ENCODE peak calls at places on chromosomes 2 and 18, in eight cellular contexts. One of them, this sample, is unnamed.
A peak's percentile ranks its signal among the peaks of the same experiment; 100 is the strongest.

GRCh38 chr18:63505566-63506335 is 29.0 kb downstream of the SERPINB5 start:
- DNase-seq in T47D: no peak
- DNase-seq in GM04503: no peak
- DNase-seq in astrocyte of the spinal cord: no peak
- DNase-seq in NCI-H2081: no peak
- DNase-seq in activated T-helper 1 cell treated with Interleukin-2 at 50 U/mL for 16 hours: no peak
- DNase-seq in mesothelial cell of epicardium: no peak
- DNase-seq in CD8-positive, alpha-beta memory T cell: no peak
- DNase-seq in this sample: no peak

GRCh38 chr2:176176233-176176632 is 12.2 kb upstream of the HOXD1 start:
- DNase-seq in T47D: no peak
- DNase-seq in GM04503: no peak
- DNase-seq in astrocyte of the spinal cord: no peak
- DNase-seq in NCI-H2081: no peak
- DNase-seq in activated T-helper 1 cell treated with Interleukin-2 at 50 U/mL for 16 hours: no peak
- DNase-seq in mesothelial cell of epicardium: no peak
- DNase-seq in CD8-positive, alpha-beta memory T cell: no peak
- DNase-seq in this sample: no peak

GRCh38 chr2:6932833-6933232 is 15.6 kb downstream of the RNF144A start:
- DNase-seq in T47D: no peak
- DNase-seq in GM04503: no peak
- DNase-seq in astrocyte of the spinal cord: no peak
- DNase-seq in NCI-H2081: no peak
- DNase-seq in activated T-helper 1 cell treated with Interleukin-2 at 50 U/mL for 16 hours: no peak
- DNase-seq in mesothelial cell of epicardium: no peak
- DNase-seq in CD8-positive, alpha-beta memory T cell: no peak
- DNase-seq in this sample: no peak

GRCh38 chr2:159922563-159922962 is 124.6 kb upstream of the CD302 start:
- DNase-seq in T47D: no peak
- DNase-seq in GM04503: peak; percentile 4
- DNase-seq in astrocyte of the spinal cord: no peak
- DNase-seq in NCI-H2081: no peak
- DNase-seq in activated T-helper 1 cell treated with Interleukin-2 at 50 U/mL for 16 hours: no peak
- DNase-seq in mesothelial cell of epicardium: no peak
- DNase-seq in CD8-positive, alpha-beta memory T cell: no peak
- DNase-seq in this sample: no peak

GRCh38 chr2:130875935-130876334 is 39.2 kb downstream of the ARHGEF4 start:
- DNase-seq in T47D: no peak
- DNase-seq in GM04503: no peak
- DNase-seq in astrocyte of the spinal cord: no peak
- DNase-seq in NCI-H2081: no peak
- DNase-seq in activated T-helper 1 cell treated with Interleukin-2 at 50 U/mL for 16 hours: no peak
- DNase-seq in mesothelial cell of epicardium: no peak
- DNase-seq in CD8-positive, alpha-beta memory T cell: no peak
- DNase-seq in this sample: no peak

GRCh38 chr18:72866901-72867701 is 686 bp downstream of the NETO1 start:
- DNase-seq in T47D: no peak
- DNase-seq in GM04503: no peak
- DNase-seq in astrocyte of the spinal cord: peak; percentile 49
- DNase-seq in NCI-H2081: peak; percentile 67
- DNase-seq in activated T-helper 1 cell treated with Interleukin-2 at 50 U/mL for 16 hours: no peak
- DNase-seq in mesothelial cell of epicardium: no peak
- DNase-seq in CD8-positive, alpha-beta memory T cell: no peak
- DNase-seq in this sample: peak; percentile 46

GRCh38 chr2:183579686-183580085 is 455.4 kb downstream of the NUP35 start:
- DNase-seq in T47D: no peak
- DNase-seq in GM04503: no peak
- DNase-seq in astrocyte of the spinal cord: no peak
- DNase-seq in NCI-H2081: no peak
- DNase-seq in activated T-helper 1 cell treated with Interleukin-2 at 50 U/mL for 16 hours: no peak
- DNase-seq in mesothelial cell of epicardium: no peak
- DNase-seq in CD8-positive, alpha-beta memory T cell: no peak
- DNase-seq in this sample: no peak

GRCh38 chr2:210072922-210073509 is 70.6 kb downstream of the RPE start:
- DNase-seq in T47D: no peak
- DNase-seq in GM04503: peak; percentile 10
- DNase-seq in astrocyte of the spinal cord: peak; percentile 74
- DNase-seq in NCI-H2081: peak; percentile 37
- DNase-seq in activated T-helper 1 cell treated with Interleukin-2 at 50 U/mL for 16 hours: no peak
- DNase-seq in mesothelial cell of epicardium: no peak
- DNase-seq in CD8-positive, alpha-beta memory T cell: no peak
- DNase-seq in this sample: no peak

GRCh38 chr2:73640537-73640936 is 1.7 kb downstream of the NAT8 start:
- DNase-seq in T47D: peak; percentile 35
- DNase-seq in GM04503: peak; percentile 9
- DNase-seq in astrocyte of the spinal cord: no peak
- DNase-seq in NCI-H2081: no peak
- DNase-seq in activated T-helper 1 cell treated with Interleukin-2 at 50 U/mL for 16 hours: no peak
- DNase-seq in mesothelial cell of epicardium: no peak
- DNase-seq in CD8-positive, alpha-beta memory T cell: no peak
- DNase-seq in this sample: no peak

GRCh38 chr2:16216555-16216938 is 276.2 kb downstream of the MYCN start:
- DNase-seq in T47D: no peak
- DNase-seq in GM04503: no peak
- DNase-seq in astrocyte of the spinal cord: no peak
- DNase-seq in NCI-H2081: no peak
- DNase-seq in activated T-helper 1 cell treated with Interleukin-2 at 50 U/mL for 16 hours: no peak
- DNase-seq in mesothelial cell of epicardium: no peak
- DNase-seq in CD8-positive, alpha-beta memory T cell: no peak
- DNase-seq in this sample: no peak

GRCh38 chr2:80058562-80058961 is 246.0 kb downstream of the LRRTM1 start:
- DNase-seq in T47D: no peak
- DNase-seq in GM04503: no peak
- DNase-seq in astrocyte of the spinal cord: no peak
- DNase-seq in NCI-H2081: no peak
- DNase-seq in activated T-helper 1 cell treated with Interleukin-2 at 50 U/mL for 16 hours: no peak
- DNase-seq in mesothelial cell of epicardium: no peak
- DNase-seq in CD8-positive, alpha-beta memory T cell: no peak
- DNase-seq in this sample: no peak

GRCh38 chr2:142874293-142874814 is 3.1 kb upstream of the KYNU start:
- DNase-seq in T47D: no peak
- DNase-seq in GM04503: peak; percentile 69
- DNase-seq in astrocyte of the spinal cord: peak; percentile 85
- DNase-seq in NCI-H2081: no peak
- DNase-seq in activated T-helper 1 cell treated with Interleukin-2 at 50 U/mL for 16 hours: no peak
- DNase-seq in mesothelial cell of epicardium: no peak
- DNase-seq in CD8-positive, alpha-beta memory T cell: no peak
- DNase-seq in this sample: no peak

GRCh38 chr2:69437751-69438154 is 518 bp upstream of the NFU1 start:
- DNase-seq in T47D: peak; percentile 18
- DNase-seq in GM04503: no peak
- DNase-seq in astrocyte of the spinal cord: no peak
- DNase-seq in NCI-H2081: peak; percentile 33
- DNase-seq in activated T-helper 1 cell treated with Interleukin-2 at 50 U/mL for 16 hours: no peak
- DNase-seq in mesothelial cell of epicardium: no peak
- DNase-seq in CD8-positive, alpha-beta memory T cell: no peak
- DNase-seq in this sample: peak; percentile 46